ENCODE peak calls at places on chromosomes 6 and 20, in four cellular contexts. M is GM12891, W is breast epithelium, G is stomach. P is an unnamed sample.

GRCh38 chr20:44097521-44098255 is 89.3 kb downstream of the JPH2 start:
- DNase-seq in M (no peak), W (no peak), G (no peak), P (no peak)

GRCh38 chr6:142855877-142856606 is 88.9 kb downstream of the HIVEP2 start:
- DNase-seq in G (no peak), W (no peak), M (no peak), P (no peak)

GRCh38 chr6:3415490-3415889 is 41.4 kb downstream of the SLC22A23 start:
- DNase-seq in G (no peak), W (no peak), M (no peak), P (no peak)

GRCh38 chr6:45927421-45928234 is 88.0 kb downstream of the CLIC5 start:
- DNase-seq in M (no peak), W (no peak), G (no peak), P (no peak)

GRCh38 chr6:36912583-36912982 is 26.8 kb downstream of the C6orf89 start:
- DNase-seq in W (no peak), G (no peak), M (peak; percentile 39), P (no peak)

GRCh38 chr20:24164360-24164759 is 175.8 kb upstream of the GGTLC1 start:
- DNase-seq in M (no peak), W (no peak), G (no peak), P (no peak)

GRCh38 chr6:710601-711571 is 17.9 kb upstream of the EXOC2 start:
- DNase-seq in M (peak; percentile 60), W (peak; percentile 57), G (peak; percentile 61), P (peak; percentile 53)

GRCh38 chr6:41321183-41321582 is 14.2 kb upstream of the NCR2 start:
- DNase-seq in G (no peak), W (no peak), M (no peak), P (no peak)

GRCh38 chr6:40906759-40907158 is 132.3 kb downstream of the UNC5CL start:
- DNase-seq in M (no peak), G (no peak), W (no peak), P (no peak)

GRCh38 chr6:117840541-117840983 is 66.5 kb upstream of the SLC35F1 start:
- DNase-seq in M (no peak), W (no peak), G (no peak), P (no peak)

GRCh38 chr6:139161817-139162284 is 27.0 kb downstream of the HECA start:
- DNase-seq in M (peak; percentile 59), G (no peak), W (no peak), P (no peak)

GRCh38 chr6:105596284-105596755 is 193.4 kb upstream of the PREP start:
- DNase-seq in W (no peak), G (no peak), M (no peak), P (no peak)

GRCh38 chr6:91816335-91816734 is 1229.5 kb upstream of the MAP3K7 start:
- DNase-seq in W (no peak), M (no peak), G (no peak), P (no peak)

GRCh38 chr6:89750338-89750737 is 69.3 kb downstream of the MDN1 start:
- DNase-seq in G (no peak), W (no peak), M (no peak), P (no peak)

DNA sequence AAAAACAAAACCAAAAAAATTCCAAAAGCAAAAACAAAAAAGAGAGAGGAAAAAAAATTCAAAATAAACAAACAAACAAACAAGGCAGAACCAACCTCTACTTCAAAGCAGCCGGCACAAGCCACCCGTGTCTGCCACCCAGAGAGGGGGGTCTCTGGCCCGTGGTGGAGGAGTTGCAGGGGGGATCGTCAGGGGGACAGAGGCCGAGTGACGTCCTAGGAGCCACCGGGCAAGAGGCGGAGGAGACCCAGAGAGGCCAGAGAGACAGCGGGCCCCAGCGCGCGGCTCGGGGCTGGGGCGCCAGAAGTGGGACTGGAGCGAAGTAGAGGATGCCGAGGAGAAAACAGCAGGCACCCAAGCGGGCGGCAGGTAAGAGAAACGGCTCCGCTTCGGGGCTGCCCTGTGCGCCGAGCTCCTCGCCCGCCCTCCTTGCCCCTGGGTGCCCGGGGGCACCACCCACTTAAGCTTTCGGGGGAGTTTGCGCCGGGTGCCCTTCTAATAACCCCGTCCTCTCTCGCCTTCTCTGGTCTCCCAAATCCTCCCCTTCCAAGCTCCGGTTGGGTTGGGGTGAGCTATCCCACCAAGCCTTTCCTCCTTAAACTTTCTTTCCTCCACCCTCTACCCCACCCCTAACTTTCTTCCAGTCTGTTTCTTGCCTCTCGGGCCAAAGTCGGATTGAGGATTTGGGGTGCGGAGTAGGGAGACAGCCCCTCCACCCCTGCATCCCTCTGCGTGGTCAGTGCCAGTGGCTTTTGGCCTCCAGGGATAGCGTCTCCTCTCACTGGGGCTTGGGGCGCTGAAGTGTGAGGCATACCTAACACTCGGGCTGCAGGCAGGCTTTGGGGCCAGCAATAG is 1.0 kb downstream of the TSHZ2 start:
- DNase-seq in G (no peak), W (no peak), M (no peak), P (peak; percentile 38)
- TF ChIP-seq POLR2A in G (no peak), W (no peak), M (no peak), P (no peak)

DNA sequence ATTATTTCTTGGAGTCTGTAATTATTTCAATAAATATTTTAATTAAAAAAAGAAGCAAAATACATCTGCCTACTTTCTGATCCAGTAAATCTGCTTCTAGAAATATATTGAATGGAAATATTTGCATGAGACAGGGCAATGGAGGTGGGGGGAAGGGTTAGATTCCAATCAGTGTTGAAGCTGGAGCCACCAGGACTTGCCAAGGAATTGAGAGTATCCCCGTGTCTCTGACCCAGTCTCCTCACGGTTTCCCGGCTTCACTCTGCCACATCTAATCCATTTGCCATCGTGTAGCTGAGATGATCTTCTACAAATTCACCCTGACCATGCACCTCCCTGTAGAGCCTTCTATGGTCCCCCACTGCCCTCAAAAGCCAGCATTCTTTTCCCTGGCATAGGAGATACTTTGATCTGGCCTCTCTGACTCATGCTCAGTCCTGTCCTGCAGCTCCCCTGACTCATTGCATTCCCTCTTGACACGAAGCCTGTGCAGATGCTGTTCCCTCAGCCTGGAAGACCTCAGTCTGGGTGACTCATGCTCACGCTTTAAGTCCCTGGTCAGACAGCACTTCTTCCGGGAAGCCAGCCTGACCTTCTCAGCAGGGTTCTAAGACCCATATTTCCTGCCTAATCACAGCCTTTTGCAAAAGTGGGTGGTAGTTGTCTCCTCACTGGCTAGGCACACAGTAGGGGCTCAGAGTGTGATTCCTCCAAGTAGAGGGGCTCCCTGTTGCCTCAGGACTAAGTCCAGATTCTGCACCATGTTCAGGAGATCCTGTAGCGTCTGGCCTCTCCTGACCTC is 23.0 kb upstream of the FKBP1A start:
- DNase-seq in M (no peak), G (no peak), W (no peak), P (no peak)
- TF ChIP-seq POLR2A in M (no peak), G (no peak), W (no peak), P (no peak)

DNA sequence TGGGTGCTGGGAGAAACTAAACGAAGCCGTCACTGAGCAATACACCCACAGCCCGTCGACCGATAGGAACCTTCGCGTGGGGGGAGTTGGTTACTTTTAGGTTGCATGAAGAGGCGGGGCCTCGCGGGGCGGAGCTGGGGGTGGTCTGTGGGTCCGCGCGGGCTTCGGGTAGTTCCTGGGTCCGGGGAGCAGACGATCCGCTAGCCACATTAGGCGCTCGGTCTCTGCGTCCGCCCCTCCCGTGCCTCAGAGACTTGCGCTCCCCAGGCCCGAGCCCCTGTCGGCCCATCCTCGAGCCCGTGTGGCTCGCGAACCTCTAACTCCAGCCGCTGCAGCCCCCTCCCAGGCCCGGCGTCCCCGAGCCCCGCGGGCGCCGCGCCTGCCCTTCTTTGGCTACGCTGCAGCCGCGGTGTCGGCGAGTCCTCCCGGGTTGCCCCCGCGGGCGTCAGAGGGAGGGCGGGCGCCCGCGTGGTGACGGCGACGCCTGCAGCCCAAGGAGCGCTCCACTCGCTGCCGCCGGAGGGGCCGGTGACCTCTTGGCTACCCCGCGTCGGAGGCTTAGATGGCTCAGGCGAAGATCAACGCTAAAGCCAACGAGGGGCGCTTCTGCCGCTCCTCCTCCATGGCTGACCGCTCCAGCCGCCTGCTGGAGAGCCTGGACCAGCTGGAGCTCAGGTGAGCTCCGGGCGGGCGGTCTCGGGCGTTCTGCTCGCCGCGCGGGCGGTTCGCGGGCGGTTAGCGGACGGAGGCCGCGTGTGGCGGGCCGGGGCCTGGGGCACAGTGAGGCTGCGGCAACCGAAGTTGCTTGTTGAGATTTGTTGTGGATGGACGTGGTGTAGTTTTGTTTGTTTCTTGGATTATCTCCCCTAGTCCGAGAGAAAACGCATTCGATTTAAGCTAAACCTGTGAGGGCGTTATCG is at the start of gene BAG2:
- DNase-seq in W (peak; percentile 66), M (peak; percentile 74), G (peak; percentile 78), P (peak; percentile 93)
- TF ChIP-seq POLR2A in W (no peak), M (peak; percentile 95), G (no peak), P (peak; percentile 79)

GRCh38 chr6:5866547-5867051 is 140.1 kb downstream of the NRN1 start:
- DNase-seq in W (no peak), G (no peak), M (no peak), P (no peak)
- TF ChIP-seq POLR2A in W (no peak), G (no peak), M (no peak), P (no peak)

P was measured in uterus.